ENCODE peak calls at places on chromosomes 1 and 21, in five cellular contexts. Q is NT2/D1, M is H1, Z is HepG2, R is GM12878. E is an unnamed sample.

GRCh38 chr1:232648316-232648715 is 18.4 kb upstream of the SIPA1L2 start:
- DNase-seq in Q (no peak), M (no peak), Z (no peak), R (no peak), E (no peak)

GRCh38 chr1:29471487-29472313 is 235.4 kb downstream of the PTPRU start:
- DNase-seq in Q (peak), M (no peak), Z (peak), R (no peak), E (no peak)

GRCh38 chr1:1826356-1827088 is 48.3 kb upstream of the NADK start:
- DNase-seq in Q (no peak), M (no peak), Z (no peak), R (no peak), E (no peak)

GRCh38 chr1:19675797-19676196 is 11.1 kb downstream of the HTR6 start:
- DNase-seq in Q (no peak), M (no peak), Z (no peak), R (no peak), E (no peak)

GRCh38 chr1:54107131-54107530 is 45.7 kb downstream of the CDCP2 start:
- DNase-seq in Q (peak), M (peak), Z (no peak), R (no peak), E (peak)

GRCh38 chr1:31793086-31793485 is 22.7 kb downstream of the SPOCD1 start:
- DNase-seq in Q (no peak), M (no peak), Z (no peak), R (no peak), E (no peak)

GRCh38 chr1:29732438-29732837 is 496.1 kb downstream of the PTPRU start:
- DNase-seq in Q (no peak), M (no peak), Z (no peak), R (no peak), E (no peak)

GRCh38 chr21:42969193-42969600 is 5.2 kb upstream of the PKNOX1 start:
- DNase-seq in Q (no peak), M (no peak), Z (no peak), R (no peak), E (no peak)

GRCh38 chr21:14956826-14957225 is 108.0 kb downstream of the NRIP1 start:
- DNase-seq in Q (no peak), M (no peak), Z (no peak), R (no peak), E (no peak)

GRCh38 chr1:32447469-32448185 is 17.2 kb upstream of the ZBTB8B start:
- DNase-seq in Q (peak), M (peak), Z (no peak), R (no peak), E (no peak)

GRCh38 chr1:165327538-165327937 is 29.0 kb downstream of the LMX1A start:
- DNase-seq in Q (no peak), M (no peak), Z (no peak), R (no peak), E (no peak)

GRCh38 chr1:60345621-60346020 is 272.1 kb upstream of the C1orf87 start:
- DNase-seq in Q (no peak), M (no peak), Z (no peak), R (no peak), E (no peak)

GRCh38 chr1:180609643-180610555 is 21.9 kb upstream of the XPR1 start:
- DNase-seq in Q (no peak), M (no peak), Z (no peak), R (no peak), E (no peak)

GRCh38 chr1:207088161-207088560 is 499 bp upstream of the C4BPB start:
- DNase-seq in Q (no peak), M (no peak), Z (no peak), R (no peak), E (no peak)

GRCh38 chr1:89672489-89673183 is 39.7 kb downstream of the LRRC8C start:
- DNase-seq in Q (no peak), M (no peak), Z (no peak), R (no peak), E (no peak)

GRCh38 chr1:165903672-165904071 is 76.3 kb downstream of the UCK2 start:
- DNase-seq in Q (no peak), M (no peak), Z (no peak), R (no peak), E (no peak)

GRCh38 chr1:6166221-6166620 is 13.9 kb downstream of the CHD5 start:
- DNase-seq in Q (no peak), M (no peak), Z (no peak), R (no peak), E (no peak)

GRCh38 chr1:19559641-19560040 is 74.3 kb upstream of the CAPZB start:
- DNase-seq in Q (no peak), M (no peak), Z (no peak), R (no peak), E (no peak)

GRCh38 chr1:89719502-89720306 is 86.8 kb downstream of the LRRC8C start:
- DNase-seq in Q (no peak), M (no peak), Z (no peak), R (peak), E (no peak)

GRCh38 chr1:26784023-26784871 is 3.5 kb upstream of the PIGV start:
- DNase-seq in Q (peak), M (no peak), Z (peak), R (no peak), E (peak)
- TF ChIP-seq SUZ12 in Q (no peak), M (no peak), Z (no peak), R (no peak), E (no peak)

GRCh38 chr1:168760241-168760640 is 31.2 kb upstream of the DPT start:
- DNase-seq in Q (no peak), M (no peak), Z (no peak), R (no peak), E (no peak)

GRCh38 chr1:168760781-168761180 is 31.8 kb upstream of the DPT start:
- DNase-seq in Q (no peak), M (no peak), Z (no peak), R (no peak), E (no peak)

GRCh38 chr1:168763031-168763430 is 34.0 kb upstream of the DPT start:
- DNase-seq in Q (no peak), M (no peak), Z (no peak), R (no peak), E (no peak)

GRCh38 chr1:168759077-168759476 is 30.1 kb upstream of the DPT start:
- DNase-seq in Q (no peak), M (no peak), Z (no peak), R (no peak), E (no peak)

GRCh38 chr1:168762473-168762872 is 33.5 kb upstream of the DPT start:
- DNase-seq in Q (no peak), M (no peak), Z (no peak), R (no peak), E (no peak)
- TF ChIP-seq SUZ12 in Q (no peak), M (no peak), Z (no peak), R (no peak), E (no peak)

DNA sequence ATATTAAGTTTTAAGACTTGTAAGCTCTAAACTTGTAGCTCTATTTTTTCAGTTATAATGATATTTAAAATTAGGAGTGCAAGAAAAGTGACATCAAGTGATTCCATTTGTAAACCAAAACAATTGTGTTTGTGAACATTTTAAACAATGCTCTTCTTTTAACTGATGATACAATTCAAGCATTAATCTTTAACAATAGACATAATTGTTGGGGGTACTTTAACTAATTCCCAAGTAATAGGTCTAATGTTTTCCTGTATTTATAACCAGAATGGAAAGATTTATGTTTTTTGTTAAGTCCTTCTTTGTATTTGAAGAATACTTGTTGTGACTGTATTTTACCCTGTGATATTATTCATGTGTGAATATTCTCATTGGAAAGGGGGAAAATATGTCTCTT is 6.8 kb downstream of the ATG4C start:
- DNase-seq in Q (no peak), M (no peak), Z (no peak), R (no peak), E (no peak)
- TF ChIP-seq SUZ12 in Q (no peak), M (no peak), Z (no peak), R (no peak), E (no peak)

GRCh38 chr21:31732891-31733520 is 1.1 kb upstream of the SCAF4 start:
- DNase-seq in Q (peak), M (peak), Z (peak), R (no peak), E (peak)
- TF ChIP-seq SUZ12 in Q (no peak), M (no peak), Z (no peak), R (no peak), E (no peak)

GRCh38 chr1:44507490-44508396 is 102.7 kb downstream of the RNF220 start:
- DNase-seq in Q (no peak), M (no peak), Z (no peak), R (no peak), E (no peak)
- TF ChIP-seq SUZ12 in Q (no peak), M (no peak), Z (no peak), R (no peak), E (no peak)